ENCODE peak calls at places on chromosomes 11 and 22, in seven cellular contexts. T is kidney epithelial cell; O is activated CD8-positive, alpha-beta T cell treated with anti-CD3 and anti-CD28 coated beads for 36 hours; E is OCI-LY7; G is activated B cell treated with CpG ODN at 0.5 μM for 24 hours; R is WTC11; J is heart left ventricle. P is an unnamed sample.

GRCh38 chr22:48734359-48734758 is 1093.3 kb downstream of the BRD1 start:
- DNase-seq in T (no peak), O (no peak), E (no peak), G (no peak), R (no peak), J (peak), P (no peak)

GRCh38 chr11:118142081-118142480 is 10.5 kb downstream of the SCN4B start:
- DNase-seq in T (peak), O (no peak), E (no peak), G (no peak), R (no peak), J (no peak), P (no peak)

GRCh38 chr22:36816635-36817428 is at the start of gene PVALB:
- DNase-seq in T (no peak), O (peak), E (no peak), G (no peak), R (peak), J (no peak), P (peak)

GRCh38 chr11:124633355-124633754 is 10.7 kb downstream of the TBRG1 start:
- DNase-seq in T (no peak), O (no peak), E (peak), G (no peak), R (no peak), J (no peak), P (no peak)

GRCh38 chr22:48702573-48703264 is 1125.0 kb downstream of the BRD1 start:
- DNase-seq in T (no peak), O (no peak), E (no peak), G (no peak), R (no peak), J (peak), P (no peak)

GRCh38 chr11:88398372-88399140 is 61.0 kb upstream of the CTSC start:
- DNase-seq in T (peak), O (no peak), E (no peak), G (no peak), R (no peak), J (no peak), P (no peak)

GRCh38 chr11:44627911-44628729 is 62.7 kb downstream of the CD82 start:
- DNase-seq in T (no peak), O (no peak), E (no peak), G (no peak), R (no peak), J (peak), P (peak)

GRCh38 chr11:47186937-47187681 is 875 bp upstream of the PACSIN3 start:
- DNase-seq in T (no peak), O (peak), E (no peak), G (peak), R (peak), J (peak), P (peak)

GRCh38 chr11:72787262-72788104 is 6.4 kb downstream of the STARD10 start:
- DNase-seq in T (no peak), O (peak), E (peak), G (peak), R (peak), J (peak), P (peak)

GRCh38 chr11:1925373-1926155 is 6.1 kb downstream of the TNNT3 start:
- DNase-seq in T (no peak), O (no peak), E (no peak), G (no peak), R (no peak), J (peak), P (peak)
- TF ChIP-seq CTCF in T (no peak), O (no peak), E (no peak), G (no peak), R (no peak), J (no peak), P (no peak)

DNA sequence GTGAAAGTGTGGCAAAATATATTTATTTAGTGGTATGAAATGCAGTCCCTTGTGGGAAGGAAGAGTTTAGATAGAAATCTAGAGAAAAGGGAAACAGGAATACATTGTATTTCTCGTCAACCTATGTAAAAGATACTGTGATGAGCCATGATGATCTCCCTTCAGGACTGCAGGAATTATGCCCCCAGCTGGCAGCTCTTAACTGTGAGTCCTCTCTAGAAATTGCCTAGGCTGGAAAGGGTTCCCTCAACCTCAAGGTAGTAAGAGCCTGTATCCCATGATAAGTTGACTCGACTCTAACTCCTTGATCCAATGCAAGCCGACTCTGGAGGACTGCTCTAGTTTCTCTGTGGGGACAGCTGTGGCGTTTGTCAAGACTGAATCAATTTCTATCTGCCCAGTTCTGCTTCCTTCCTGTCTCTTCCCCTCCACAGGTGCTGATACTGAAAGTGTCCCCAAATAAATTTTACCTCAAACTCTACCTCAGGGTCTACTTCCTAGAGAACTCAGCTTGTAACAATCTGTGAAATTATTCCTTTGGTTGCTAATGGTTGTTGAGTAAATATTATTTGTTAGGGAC is 897.3 kb downstream of the METTL15 start:
- DNase-seq in T (no peak), O (no peak), E (no peak), G (no peak), R (peak), J (no peak), P (no peak)
- TF ChIP-seq CTCF in T (no peak), O (no peak), E (no peak), G (no peak), R (no peak), J (no peak), P (no peak)

GRCh38 chr11:10302744-10303557 is 1.9 kb upstream of the ADM start:
- DNase-seq in T (no peak), O (peak), E (no peak), G (peak), R (peak), J (peak), P (no peak)
- TF ChIP-seq CTCF in T (no peak), O (no peak), E (no peak), G (no peak), R (no peak), J (no peak), P (no peak)

DNA sequence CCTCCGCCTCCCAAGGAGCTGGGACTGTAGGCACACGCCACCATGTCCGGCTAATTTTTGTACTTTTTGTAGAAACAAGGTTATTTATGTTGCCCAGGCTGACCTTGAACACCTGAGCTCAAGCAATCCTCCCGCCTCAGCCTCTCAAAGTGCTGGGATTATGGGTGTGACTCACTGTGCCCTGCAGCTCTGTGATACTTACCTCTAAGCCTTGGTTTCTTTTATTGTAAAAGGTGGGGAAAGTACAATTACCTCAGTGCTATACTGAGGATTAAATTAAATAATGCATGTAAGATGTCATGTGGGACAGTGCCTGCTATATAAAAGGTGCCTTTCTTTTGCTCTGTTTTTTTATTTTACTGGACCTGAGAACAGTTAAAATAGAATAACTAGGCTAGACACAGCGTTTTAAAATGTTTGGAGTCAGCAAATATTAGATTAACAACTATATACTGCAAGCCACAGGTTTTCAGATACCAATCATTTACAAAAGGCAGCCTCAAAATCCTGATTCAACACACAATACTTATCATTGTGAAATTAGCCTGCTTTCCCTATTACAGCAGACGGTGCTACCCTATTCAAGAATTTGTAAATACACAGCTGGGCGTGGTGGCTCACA is 30.0 kb downstream of the PRR14L start:
- DNase-seq in T (no peak), O (no peak), E (no peak), G (no peak), R (no peak), J (no peak), P (no peak)
- TF ChIP-seq CTCF in T (no peak), O (no peak), E (no peak), G (no peak), R (no peak), J (no peak), P (no peak)

GRCh38 chr11:102614485-102614884 is 10.6 kb downstream of the MMP20 start:
- DNase-seq in T (no peak), O (no peak), E (peak), G (no peak), R (no peak), J (no peak), P (no peak)
- TF ChIP-seq CTCF in T (peak), O (peak), E (peak), G (no peak), R (no peak), J (no peak), P (peak)

GRCh38 chr22:18078329-18079041 is 695 bp downstream of the PEX26 start:
- DNase-seq in T (no peak), O (peak), E (peak), G (peak), R (peak), J (no peak), P (peak)
- TF ChIP-seq CTCF in T (no peak), O (no peak), E (no peak), G (no peak), R (no peak), J (no peak), P (peak)

DNA sequence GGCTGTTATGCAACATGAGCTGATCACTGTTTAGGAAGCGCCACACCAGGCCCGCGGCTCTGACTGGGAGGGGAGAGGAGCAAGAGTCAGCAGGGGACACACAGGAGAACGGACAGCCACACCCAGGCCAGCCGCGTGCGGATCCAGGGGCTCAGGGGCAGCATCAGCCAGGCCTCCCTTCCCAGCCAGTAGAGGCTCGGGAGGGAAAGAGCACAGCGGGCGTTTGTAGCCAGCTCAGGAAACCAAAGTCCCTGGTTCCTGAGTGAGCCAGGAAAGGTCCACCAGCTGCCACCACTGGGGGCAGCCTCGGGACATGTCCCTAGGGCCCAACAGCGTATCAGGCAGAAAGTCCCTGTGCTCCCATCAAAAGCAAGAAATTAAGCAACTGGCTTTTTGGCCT is 71.8 kb upstream of the PITPNB start:
- DNase-seq in T (no peak), O (peak), E (peak), G (no peak), R (peak), J (peak), P (peak)
- TF ChIP-seq CTCF in T (peak), O (peak), E (peak), G (no peak), R (peak), J (peak), P (peak)

DNA sequence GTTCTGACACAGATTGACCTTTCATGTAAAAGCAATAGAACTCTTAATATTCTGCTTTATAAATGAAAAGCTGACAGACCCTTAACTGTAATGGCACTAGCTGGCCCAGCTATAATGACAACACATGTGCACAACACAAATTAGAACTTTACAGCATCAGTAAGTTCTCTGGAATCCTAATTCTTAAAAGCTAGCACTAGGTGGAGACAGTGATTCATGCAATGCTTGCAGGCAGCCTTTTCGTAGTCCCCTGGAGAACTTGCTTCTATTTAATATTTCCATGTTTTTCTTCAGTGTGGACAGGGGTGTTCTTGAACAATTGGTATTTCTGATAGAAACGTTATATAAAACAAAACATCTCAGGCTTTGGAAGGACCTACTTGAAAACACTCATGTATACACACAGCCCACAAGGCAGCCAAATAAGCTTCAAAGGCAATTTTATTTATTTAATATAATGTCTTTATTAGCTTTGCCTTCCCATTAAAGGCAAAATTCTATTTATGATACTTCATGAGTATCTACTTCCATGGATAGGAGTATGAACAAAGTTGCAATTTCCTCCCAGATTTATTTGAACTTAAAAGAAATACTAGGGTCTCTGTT is 374.3 kb upstream of the MPPED2 start:
- DNase-seq in T (no peak), O (no peak), E (peak), G (no peak), R (no peak), J (no peak), P (no peak)
- TF ChIP-seq CTCF in T (peak), O (no peak), E (peak), G (no peak), R (no peak), J (peak), P (peak)